ENCODE peak calls at places on chromosomes 12 and 14, in seven cellular contexts. V is brain microvascular endothelial cell; H is stomach; X is testis; N is CD8-positive, alpha-beta T cell; B is K562; U is suprapubic skin. J is an unnamed sample.

GRCh38 chr14:88005978-88006851 is 1.3 kb downstream of the GPR65 start:
- DNase-seq in X (peak; percentile 24), H (no peak), U (no peak), N (peak; percentile 82), V (no peak), B (no peak), J (no peak)

GRCh38 chr14:31229638-31230229 is 22.1 kb upstream of the HECTD1 start:
- DNase-seq in V (peak; percentile 93), U (peak; percentile 86), X (peak; percentile 23), H (peak; percentile 86), N (no peak), B (peak; percentile 91), J (no peak)

GRCh38 chr12:13950502-13950901 is 30.9 kb downstream of the GRIN2B start:
- DNase-seq in H (no peak), V (no peak), B (no peak), X (no peak), U (no peak), N (no peak), J (no peak)

GRCh38 chr14:64725879-64726584 is 21.8 kb downstream of the PLEKHG3 start:
- DNase-seq in H (no peak), N (no peak), B (no peak), U (peak; percentile 17), V (no peak), X (no peak), J (no peak)

GRCh38 chr14:33676135-33676566 is 274.7 kb downstream of the EGLN3 start:
- DNase-seq in X (peak; percentile 53), N (no peak), H (no peak), B (peak; percentile 47), U (no peak), V (peak; percentile 69), J (no peak)

GRCh38 chr12:92695056-92695455 is 7.7 kb upstream of the PLEKHG7 start:
- DNase-seq in B (no peak), X (no peak), N (no peak), H (no peak), U (no peak), V (no peak), J (no peak)

GRCh38 chr14:63624203-63624602 is 17.5 kb downstream of the WDR89 start:
- DNase-seq in N (no peak), H (no peak), X (no peak), B (peak; percentile 6), U (no peak), V (no peak), J (no peak)

GRCh38 chr12:110320548-110320947 is 39.5 kb downstream of the ATP2A2 start:
- DNase-seq in N (no peak), B (no peak), H (no peak), X (no peak), V (no peak), U (no peak), J (no peak)

GRCh38 chr12:78421011-78421410 is 443.6 kb upstream of the SYT1 start:
- DNase-seq in N (no peak), X (no peak), B (no peak), U (no peak), H (no peak), V (no peak), J (no peak)

GRCh38 chr14:64695071-64695470 is 9.2 kb upstream of the PLEKHG3 start:
- DNase-seq in V (no peak), N (no peak), B (no peak), U (peak; percentile 17), H (no peak), X (no peak), J (no peak)

GRCh38 chr12:5440973-5441372 is 9.1 kb downstream of the NTF3 start:
- DNase-seq in B (no peak), N (no peak), H (no peak), X (no peak), U (no peak), V (no peak), J (no peak)

GRCh38 chr14:21039585-21040369 is 2.4 kb upstream of the RNASE7 start:
- DNase-seq in U (no peak), H (peak; percentile 49), N (no peak), B (peak; percentile 73), V (peak; percentile 53), X (peak; percentile 60), J (no peak)

GRCh38 chr14:20455355-20456300 is 602 bp downstream of the APEX1 start:
- DNase-seq in V (peak; percentile 91), U (peak; percentile 78), H (peak; percentile 27), X (no peak), B (peak; percentile 89), N (peak; percentile 89), J (no peak)

GRCh38 chr12:28582687-28583376 is 392.6 kb downstream of the CCDC91 start:
- DNase-seq in N (no peak), H (no peak), V (no peak), X (no peak), U (no peak), B (no peak), J (no peak)

GRCh38 chr14:71812693-71813092 is 119.5 kb upstream of the RGS6 start:
- DNase-seq in V (no peak), U (no peak), X (no peak), B (no peak), N (no peak), H (no peak), J (no peak)

GRCh38 chr12:17151917-17152316 is 546.0 kb upstream of the LMO3 start:
- DNase-seq in H (no peak), X (no peak), V (no peak), U (no peak), N (no peak), B (no peak), J (no peak)

GRCh38 chr12:95446511-95446910 is 27.4 kb upstream of the METAP2 start:
- DNase-seq in V (peak; percentile 29), B (peak; percentile 18), H (peak; percentile 34), U (peak; percentile 64), X (peak; percentile 50), N (no peak), J (no peak)

GRCh38 chr14:66238969-66239368 is 247.2 kb upstream of the CCDC196 start:
- DNase-seq in N (no peak), X (no peak), U (no peak), V (no peak), H (no peak), B (no peak), J (no peak)

GRCh38 chr14:54438703-54439102 is 2.5 kb downstream of the CNIH1 start:
- DNase-seq in X (peak; percentile 49), U (no peak), B (peak; percentile 5), N (no peak), H (no peak), V (no peak), J (no peak)

GRCh38 chr14:36522347-36522971 is 2.4 kb upstream of the NKX2-1 start:
- DNase-seq in V (no peak), U (no peak), N (no peak), X (no peak), H (no peak), B (no peak), J (no peak)

GRCh38 chr14:99972748-99973466 is 92.3 kb upstream of the EVL start:
- DNase-seq in H (no peak), B (no peak), U (no peak), N (no peak), V (no peak), X (no peak), J (no peak)

GRCh38 chr14:62592877-62593276 is 452.4 kb downstream of the KCNH5 start:
- DNase-seq in X (no peak), N (no peak), U (no peak), B (no peak), V (no peak), H (no peak), J (no peak)

GRCh38 chr14:95664546-95664945 is 21.7 kb upstream of the TCL1B start:
- DNase-seq in N (no peak), X (no peak), B (no peak), H (no peak), U (no peak), V (no peak), J (no peak)

GRCh38 chr12:58919271-58920101 is 818 bp downstream of the LRIG3 start:
- DNase-seq in H (no peak), X (peak; percentile 43), N (no peak), U (peak; percentile 73), V (peak; percentile 36), B (no peak), J (no peak)

GRCh38 chr12:58920956-58921861 is 905 bp upstream of the LRIG3 start:
- DNase-seq in X (no peak), B (no peak), V (no peak), U (no peak), N (no peak), H (no peak), J (no peak)

GRCh38 chr12:58918475-58918874 is 1.8 kb downstream of the LRIG3 start:
- DNase-seq in H (no peak), U (no peak), X (no peak), V (no peak), B (no peak), N (no peak), J (no peak)

GRCh38 chr12:58917699-58918334 is 2.5 kb downstream of the LRIG3 start:
- DNase-seq in V (peak; percentile 31), N (no peak), U (no peak), X (no peak), H (no peak), B (no peak), J (no peak)

GRCh38 chr12:58920102-58920955 is at the start of gene LRIG3:
- DNase-seq in H (peak; percentile 91), V (peak; percentile 88), B (peak; percentile 16), X (peak; percentile 90), U (peak; percentile 93), N (no peak), J (peak; percentile 53)
- TF ChIP-seq CTCF in H (no peak), V (peak; percentile 19), B (no peak), X (no peak), U (no peak), N (no peak), J (no peak)

DNA sequence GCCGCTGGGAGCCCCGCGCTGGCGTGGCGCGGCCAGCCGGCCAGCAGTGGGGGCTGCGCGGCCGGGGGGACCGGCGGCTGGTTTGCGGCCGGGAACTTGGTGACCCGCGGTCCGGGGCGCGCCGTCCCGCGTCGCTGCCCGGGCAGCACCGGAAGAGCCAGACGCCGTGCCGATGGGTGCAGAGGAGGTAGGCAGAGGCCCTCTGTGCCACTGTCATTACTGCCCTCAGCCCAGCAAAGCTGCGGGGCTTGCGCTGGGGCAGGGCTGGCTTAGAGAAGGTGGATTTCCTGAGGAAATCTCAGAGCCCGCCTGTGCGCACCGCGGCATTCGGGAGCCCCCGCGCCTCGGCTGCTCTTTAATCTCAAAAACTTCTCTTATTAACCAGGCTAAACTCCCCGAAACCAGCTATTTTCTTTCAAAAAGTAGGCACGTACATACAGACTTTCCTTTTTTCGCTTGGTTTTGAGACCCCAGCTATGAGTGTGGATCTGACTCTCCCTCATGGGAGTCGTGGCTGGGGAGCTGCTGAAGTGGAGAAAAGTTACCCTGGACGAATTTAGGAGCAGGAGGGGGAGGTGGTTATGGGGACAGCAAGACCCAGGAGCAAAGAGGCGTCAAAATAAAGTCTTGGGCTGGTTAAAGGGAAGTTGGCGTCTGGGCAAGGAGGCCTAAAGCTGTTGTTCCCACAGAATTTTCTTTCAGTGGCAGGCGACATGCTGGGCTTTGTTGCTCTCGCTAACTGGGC is 790 bp downstream of the SUSD6 start:
- DNase-seq in U (peak; percentile 70), H (no peak), N (peak; percentile 44), V (no peak), X (peak; percentile 34), B (peak; percentile 33), J (no peak)
- H3K27ac ChIP-seq in U (peak overlapping the region; percentile 97), H (peak overlapping the region; percentile 100), N (peak overlapping the region; percentile 62), V (peak overlapping the region; percentile 94), X (peak overlapping the region; percentile 93), B (peak overlapping the region; percentile 77), J (peak overlapping the region; percentile 95)

GRCh38 chr12:104761091-104761490 is 197.0 kb downstream of the SLC41A2 start:
- DNase-seq in X (no peak), H (no peak), V (no peak), U (no peak), B (no peak), N (no peak), J (no peak)
- TF ChIP-seq CTCF in X (no peak), H (no peak), V (peak; percentile 40), U (no peak), B (no peak), N (no peak), J (no peak)

GRCh38 chr14:74062809-74063150 is 21.5 kb downstream of the ALDH6A1 start:
- DNase-seq in V (no peak), H (peak; percentile 61), U (no peak), N (no peak), B (no peak), X (no peak), J (no peak)
- H3K27ac ChIP-seq in V (peak overlapping the region; percentile 48), H (peak overlapping the region; percentile 62), U (no peak overlapping the region), N (no peak overlapping the region), B (no peak overlapping the region), X (no peak overlapping the region), J (no peak overlapping the region)

J was measured in thoracic aorta.